ENCODE peak calls at places on chromosome 16, in ten cellular contexts. One of them, this sample, is unnamed.

GRCh38 chr16:70467608-70468007 is 13.2 kb downstream of the FCSK start:
- DNase-seq in GM12864: no peak
- DNase-seq in A673: no peak
- DNase-seq in thoracic aorta: no peak
- DNase-seq in bronchial epithelial cell: no peak
- DNase-seq in body of pancreas: no peak
- DNase-seq in heart left ventricle: peak; percentile 28
- DNase-seq in PC-9: no peak
- DNase-seq in endothelial cell: no peak
- DNase-seq in type B pancreatic cell: no peak
- DNase-seq in this sample: no peak

GRCh38 chr16:79601092-79601977 is 798 bp upstream of the MAF start:
- DNase-seq in GM12864: no peak
- DNase-seq in heart left ventricle: peak; percentile 79
- DNase-seq in PC-9: no peak
- DNase-seq in body of pancreas: peak; percentile 52
- DNase-seq in A673: no peak
- DNase-seq in bronchial epithelial cell: peak; percentile 21
- DNase-seq in type B pancreatic cell: no peak
- DNase-seq in endothelial cell: peak; percentile 59
- DNase-seq in thoracic aorta: no peak
- DNase-seq in this sample: no peak

GRCh38 chr16:11681977-11682654 is 13.9 kb downstream of the SNN start:
- DNase-seq in body of pancreas: peak; percentile 52
- DNase-seq in heart left ventricle: no peak
- DNase-seq in thoracic aorta: no peak
- DNase-seq in bronchial epithelial cell: no peak
- DNase-seq in type B pancreatic cell: no peak
- DNase-seq in GM12864: no peak
- DNase-seq in A673: no peak
- DNase-seq in endothelial cell: no peak
- DNase-seq in PC-9: no peak
- DNase-seq in this sample: no peak

GRCh38 chr16:57818377-57819055 is 16.2 kb upstream of the KIFC3 start:
- DNase-seq in body of pancreas: peak; percentile 68
- DNase-seq in A673: no peak
- DNase-seq in heart left ventricle: peak; percentile 14
- DNase-seq in GM12864: no peak
- DNase-seq in type B pancreatic cell: no peak
- DNase-seq in thoracic aorta: no peak
- DNase-seq in PC-9: no peak
- DNase-seq in endothelial cell: no peak
- DNase-seq in bronchial epithelial cell: no peak
- DNase-seq in this sample: no peak

GRCh38 chr16:719815-720506 is 985 bp upstream of the ANTKMT start:
- DNase-seq in GM12864: no peak
- DNase-seq in endothelial cell: no peak
- DNase-seq in body of pancreas: no peak
- DNase-seq in heart left ventricle: no peak
- DNase-seq in type B pancreatic cell: no peak
- DNase-seq in A673: peak; percentile 39
- DNase-seq in bronchial epithelial cell: peak; percentile 41
- DNase-seq in thoracic aorta: no peak
- DNase-seq in PC-9: peak; percentile 43
- DNase-seq in this sample: no peak

GRCh38 chr16:9695152-9695551 is 487.1 kb downstream of the GRIN2A start:
- DNase-seq in endothelial cell: no peak
- DNase-seq in heart left ventricle: no peak
- DNase-seq in bronchial epithelial cell: no peak
- DNase-seq in type B pancreatic cell: no peak
- DNase-seq in thoracic aorta: no peak
- DNase-seq in GM12864: no peak
- DNase-seq in A673: no peak
- DNase-seq in PC-9: no peak
- DNase-seq in body of pancreas: no peak
- DNase-seq in this sample: no peak

GRCh38 chr16:19810817-19811731 is 73.6 kb downstream of the GPRC5B start:
- DNase-seq in GM12864: no peak
- DNase-seq in bronchial epithelial cell: peak; percentile 57
- DNase-seq in heart left ventricle: no peak
- DNase-seq in PC-9: peak; percentile 52
- DNase-seq in A673: no peak
- DNase-seq in type B pancreatic cell: peak; percentile 27
- DNase-seq in endothelial cell: no peak
- DNase-seq in body of pancreas: no peak
- DNase-seq in thoracic aorta: no peak
- DNase-seq in this sample: no peak

GRCh38 chr16:68954871-68955635 is 111.7 kb downstream of the TANGO6 start:
- DNase-seq in type B pancreatic cell: no peak
- DNase-seq in heart left ventricle: no peak
- DNase-seq in GM12864: no peak
- DNase-seq in PC-9: no peak
- DNase-seq in body of pancreas: no peak
- DNase-seq in endothelial cell: no peak
- DNase-seq in thoracic aorta: no peak
- DNase-seq in A673: peak; percentile 45
- DNase-seq in bronchial epithelial cell: no peak
- DNase-seq in this sample: no peak

GRCh38 chr16:69833791-69834282 is 71.7 kb downstream of the WWP2 start:
- DNase-seq in GM12864: peak; percentile 5
- DNase-seq in heart left ventricle: no peak
- DNase-seq in bronchial epithelial cell: no peak
- DNase-seq in thoracic aorta: no peak
- DNase-seq in type B pancreatic cell: no peak
- DNase-seq in PC-9: no peak
- DNase-seq in body of pancreas: peak; percentile 76
- DNase-seq in A673: no peak
- DNase-seq in endothelial cell: no peak
- DNase-seq in this sample: no peak

GRCh38 chr16:16025214-16025968 is 76.0 kb downstream of the ABCC1 start:
- DNase-seq in type B pancreatic cell: no peak
- DNase-seq in thoracic aorta: no peak
- DNase-seq in body of pancreas: no peak
- DNase-seq in GM12864: peak; percentile 42
- DNase-seq in heart left ventricle: no peak
- DNase-seq in A673: no peak
- DNase-seq in PC-9: no peak
- DNase-seq in bronchial epithelial cell: peak; percentile 14
- DNase-seq in endothelial cell: no peak
- DNase-seq in this sample: no peak

GRCh38 chr16:54587176-54587515 is 300.6 kb upstream of the IRX3 start:
- DNase-seq in thoracic aorta: no peak
- DNase-seq in heart left ventricle: no peak
- DNase-seq in endothelial cell: no peak
- DNase-seq in type B pancreatic cell: no peak
- DNase-seq in body of pancreas: no peak
- DNase-seq in bronchial epithelial cell: no peak
- DNase-seq in PC-9: no peak
- DNase-seq in A673: no peak
- DNase-seq in GM12864: no peak
- DNase-seq in this sample: no peak

GRCh38 chr16:9374076-9374475 is 282.6 kb downstream of the HAPSTR1 start:
- DNase-seq in heart left ventricle: no peak
- DNase-seq in GM12864: no peak
- DNase-seq in A673: no peak
- DNase-seq in PC-9: no peak
- DNase-seq in bronchial epithelial cell: no peak
- DNase-seq in endothelial cell: no peak
- DNase-seq in thoracic aorta: no peak
- DNase-seq in type B pancreatic cell: no peak
- DNase-seq in body of pancreas: no peak
- DNase-seq in this sample: no peak

GRCh38 chr16:10485698-10486382 is 94.6 kb downstream of the EMP2 start:
- DNase-seq in bronchial epithelial cell: no peak
- DNase-seq in GM12864: no peak
- DNase-seq in endothelial cell: no peak
- DNase-seq in type B pancreatic cell: no peak
- DNase-seq in heart left ventricle: no peak
- DNase-seq in thoracic aorta: no peak
- DNase-seq in body of pancreas: no peak
- DNase-seq in A673: no peak
- DNase-seq in PC-9: no peak
- DNase-seq in this sample: no peak

GRCh38 chr16:51067352-51067751 is 83.7 kb downstream of the SALL1 start:
- DNase-seq in type B pancreatic cell: no peak
- DNase-seq in heart left ventricle: no peak
- DNase-seq in thoracic aorta: no peak
- DNase-seq in body of pancreas: no peak
- DNase-seq in GM12864: no peak
- DNase-seq in bronchial epithelial cell: no peak
- DNase-seq in PC-9: no peak
- DNase-seq in endothelial cell: no peak
- DNase-seq in A673: no peak
- DNase-seq in this sample: no peak

GRCh38 chr16:51061355-51061754 is 89.7 kb downstream of the SALL1 start:
- DNase-seq in GM12864: no peak
- DNase-seq in body of pancreas: no peak
- DNase-seq in thoracic aorta: no peak
- DNase-seq in PC-9: no peak
- DNase-seq in A673: no peak
- DNase-seq in endothelial cell: no peak
- DNase-seq in bronchial epithelial cell: no peak
- DNase-seq in type B pancreatic cell: no peak
- DNase-seq in heart left ventricle: no peak
- DNase-seq in this sample: no peak

GRCh38 chr16:51057102-51057793 is 93.8 kb downstream of the SALL1 start:
- DNase-seq in type B pancreatic cell: no peak
- DNase-seq in thoracic aorta: no peak
- DNase-seq in A673: no peak
- DNase-seq in bronchial epithelial cell: no peak
- DNase-seq in PC-9: no peak
- DNase-seq in GM12864: no peak
- DNase-seq in heart left ventricle: no peak
- DNase-seq in endothelial cell: no peak
- DNase-seq in body of pancreas: no peak
- DNase-seq in this sample: no peak

GRCh38 chr16:51057969-51058337 is 93.1 kb downstream of the SALL1 start:
- DNase-seq in heart left ventricle: no peak
- DNase-seq in bronchial epithelial cell: no peak
- DNase-seq in A673: no peak
- DNase-seq in GM12864: no peak
- DNase-seq in endothelial cell: no peak
- DNase-seq in body of pancreas: no peak
- DNase-seq in thoracic aorta: no peak
- DNase-seq in type B pancreatic cell: no peak
- DNase-seq in PC-9: no peak
- DNase-seq in this sample: no peak

GRCh38 chr16:51062039-51062438 is 89.0 kb downstream of the SALL1 start:
- DNase-seq in PC-9: no peak
- DNase-seq in A673: no peak
- DNase-seq in GM12864: no peak
- DNase-seq in heart left ventricle: no peak
- DNase-seq in thoracic aorta: no peak
- DNase-seq in type B pancreatic cell: no peak
- DNase-seq in bronchial epithelial cell: no peak
- DNase-seq in endothelial cell: no peak
- DNase-seq in body of pancreas: no peak
- DNase-seq in this sample: no peak
- TF ChIP-seq CTCF in PC-9: no peak
- TF ChIP-seq CTCF in A673: no peak
- TF ChIP-seq CTCF in GM12864: no peak
- TF ChIP-seq CTCF in heart left ventricle: no peak
- TF ChIP-seq CTCF in thoracic aorta: no peak
- TF ChIP-seq CTCF in type B pancreatic cell: no peak
- TF ChIP-seq CTCF in bronchial epithelial cell: no peak
- TF ChIP-seq CTCF in endothelial cell: no peak
- TF ChIP-seq CTCF in body of pancreas: no peak
- TF ChIP-seq CTCF in this sample: no peak

GRCh38 chr16:4313563-4314531 is 2.0 kb upstream of the GLIS2 start:
- DNase-seq in A673: no peak
- DNase-seq in bronchial epithelial cell: no peak
- DNase-seq in body of pancreas: peak; percentile 78
- DNase-seq in GM12864: no peak
- DNase-seq in type B pancreatic cell: no peak
- DNase-seq in endothelial cell: peak; percentile 86
- DNase-seq in PC-9: peak; percentile 44
- DNase-seq in heart left ventricle: no peak
- DNase-seq in thoracic aorta: no peak
- DNase-seq in this sample: no peak
- TF ChIP-seq CTCF in A673: peak; percentile 57
- TF ChIP-seq CTCF in bronchial epithelial cell: peak; percentile 77
- TF ChIP-seq CTCF in body of pancreas: peak; percentile 77
- TF ChIP-seq CTCF in GM12864: peak; percentile 75
- TF ChIP-seq CTCF in type B pancreatic cell: peak; percentile 86
- TF ChIP-seq CTCF in endothelial cell: peak; percentile 81
- TF ChIP-seq CTCF in PC-9: peak; percentile 74
- TF ChIP-seq CTCF in heart left ventricle: peak; percentile 57
- TF ChIP-seq CTCF in thoracic aorta: peak; percentile 60
- TF ChIP-seq CTCF in this sample: peak; percentile 47

GRCh38 chr16:1763521-1764511 is 7.5 kb downstream of the NME3 start:
- DNase-seq in heart left ventricle: no peak
- DNase-seq in PC-9: no peak
- DNase-seq in endothelial cell: peak; percentile 76
- DNase-seq in GM12864: no peak
- DNase-seq in thoracic aorta: no peak
- DNase-seq in type B pancreatic cell: no peak
- DNase-seq in A673: peak; percentile 49
- DNase-seq in body of pancreas: no peak
- DNase-seq in bronchial epithelial cell: no peak
- DNase-seq in this sample: no peak
- TF ChIP-seq CTCF in heart left ventricle: peak; percentile 16
- TF ChIP-seq CTCF in PC-9: no peak
- TF ChIP-seq CTCF in endothelial cell: peak; percentile 56
- TF ChIP-seq CTCF in GM12864: peak; percentile 10
- TF ChIP-seq CTCF in thoracic aorta: no peak
- TF ChIP-seq CTCF in type B pancreatic cell: peak; percentile 69
- TF ChIP-seq CTCF in A673: peak; percentile 45
- TF ChIP-seq CTCF in body of pancreas: no peak
- TF ChIP-seq CTCF in bronchial epithelial cell: peak; percentile 66
- TF ChIP-seq CTCF in this sample: peak; percentile 59

GRCh38 chr16:85673529-85674417 is 15.0 kb downstream of the GINS2 start:
- DNase-seq in A673: peak; percentile 71
- DNase-seq in body of pancreas: peak; percentile 93
- DNase-seq in thoracic aorta: no peak
- DNase-seq in endothelial cell: no peak
- DNase-seq in PC-9: no peak
- DNase-seq in bronchial epithelial cell: peak; percentile 60
- DNase-seq in heart left ventricle: no peak
- DNase-seq in type B pancreatic cell: no peak
- DNase-seq in GM12864: no peak
- DNase-seq in this sample: no peak

GRCh38 chr16:85676466-85676865 is 12.3 kb downstream of the GINS2 start:
- DNase-seq in thoracic aorta: no peak
- DNase-seq in heart left ventricle: no peak
- DNase-seq in A673: no peak
- DNase-seq in body of pancreas: no peak
- DNase-seq in endothelial cell: no peak
- DNase-seq in PC-9: no peak
- DNase-seq in type B pancreatic cell: no peak
- DNase-seq in bronchial epithelial cell: no peak
- DNase-seq in GM12864: no peak
- DNase-seq in this sample: no peak

GRCh38 chr16:85674418-85674755 is 14.4 kb downstream of the GINS2 start:
- DNase-seq in heart left ventricle: no peak
- DNase-seq in bronchial epithelial cell: no peak
- DNase-seq in A673: no peak
- DNase-seq in thoracic aorta: no peak
- DNase-seq in GM12864: no peak
- DNase-seq in type B pancreatic cell: no peak
- DNase-seq in body of pancreas: no peak
- DNase-seq in PC-9: no peak
- DNase-seq in endothelial cell: no peak
- DNase-seq in this sample: no peak

GRCh38 chr16:85674828-85675227 is 13.9 kb downstream of the GINS2 start:
- DNase-seq in PC-9: no peak
- DNase-seq in heart left ventricle: no peak
- DNase-seq in bronchial epithelial cell: no peak
- DNase-seq in endothelial cell: no peak
- DNase-seq in type B pancreatic cell: no peak
- DNase-seq in body of pancreas: no peak
- DNase-seq in A673: no peak
- DNase-seq in GM12864: no peak
- DNase-seq in thoracic aorta: no peak
- DNase-seq in this sample: no peak

GRCh38 chr16:85675528-85675927 is 13.2 kb downstream of the GINS2 start:
- DNase-seq in type B pancreatic cell: no peak
- DNase-seq in endothelial cell: no peak
- DNase-seq in body of pancreas: no peak
- DNase-seq in PC-9: no peak
- DNase-seq in GM12864: no peak
- DNase-seq in bronchial epithelial cell: no peak
- DNase-seq in heart left ventricle: no peak
- DNase-seq in A673: peak; percentile 48
- DNase-seq in thoracic aorta: no peak
- DNase-seq in this sample: no peak
- TF ChIP-seq CTCF in type B pancreatic cell: peak; percentile 66
- TF ChIP-seq CTCF in endothelial cell: peak; percentile 18
- TF ChIP-seq CTCF in body of pancreas: no peak
- TF ChIP-seq CTCF in PC-9: peak; percentile 57
- TF ChIP-seq CTCF in GM12864: peak; percentile 36
- TF ChIP-seq CTCF in bronchial epithelial cell: peak; percentile 50
- TF ChIP-seq CTCF in heart left ventricle: peak; percentile 24
- TF ChIP-seq CTCF in A673: peak; percentile 56
- TF ChIP-seq CTCF in thoracic aorta: no peak
- TF ChIP-seq CTCF in this sample: no peak